ENCODE peak calls at places on chromosomes 1 and 21, in eight cellular contexts. H is suprapubic skin; W is MV-4-11; U is COLO829; D is body of pancreas; P is activated B cell treated with CpG ODN at 0.5 μM for 24 hours; K is head of caudate nucleus; G is activated CD8-positive, alpha-beta memory T cell treated with anti-CD3 and anti-CD28 coated beads, Interleukin-2, amount 50 U/mL, for 4 hours. F is an unnamed sample.
A peak's percentile ranks its signal among the peaks of the same experiment; 100 is the strongest.

GRCh38 chr1:23452011-23452411 is 27.5 kb upstream of the TCEA3 start:
- DNase-seq in H (peak; percentile 83), W (no peak), U (no peak), D (peak; percentile 88), P (no peak), K (no peak), G (peak; percentile 22), F (no peak)

GRCh38 chr1:240503558-240503957 is 108.4 kb downstream of the GREM2 start:
- DNase-seq in H (no peak), W (no peak), U (no peak), D (no peak), P (no peak), K (no peak), G (no peak), F (no peak)

GRCh38 chr1:32071758-32072621 is 749 bp upstream of the TMEM39B start:
- DNase-seq in H (no peak), W (no peak), U (no peak), D (no peak), P (no peak), K (no peak), G (no peak), F (no peak)

GRCh38 chr1:222127096-222127495 is 385.2 kb upstream of the DUSP10 start:
- DNase-seq in H (no peak), W (no peak), U (no peak), D (no peak), P (no peak), K (no peak), G (no peak), F (no peak)

GRCh38 chr1:218344814-218345672 is at the start of gene TGFB2:
- DNase-seq in H (no peak), W (peak; percentile 55), U (no peak), D (peak; percentile 35), P (no peak), K (peak; percentile 56), G (no peak), F (no peak)

GRCh38 chr1:243849089-243850012 is 692 bp downstream of the AKT3 start:
- DNase-seq in H (peak; percentile 80), W (no peak), U (peak; percentile 35), D (peak; percentile 19), P (peak; percentile 63), K (peak; percentile 77), G (peak; percentile 86), F (peak; percentile 85)

GRCh38 chr21:17501107-17502006 is 11.5 kb upstream of the CXADR start:
- DNase-seq in H (no peak), W (no peak), U (no peak), D (no peak), P (no peak), K (no peak), G (no peak), F (no peak)

GRCh38 chr1:99738858-99739465 is 27.5 kb downstream of the FRRS1 start:
- DNase-seq in H (no peak), W (no peak), U (no peak), D (no peak), P (no peak), K (no peak), G (no peak), F (no peak)

GRCh38 chr1:42529724-42530161 is 66.7 kb downstream of the CCDC30 start:
- DNase-seq in H (no peak), W (peak; percentile 34), U (peak; percentile 15), D (no peak), P (no peak), K (no peak), G (no peak), F (no peak)

GRCh38 chr1:211420389-211420788 is 71.6 kb downstream of the RD3 start:
- DNase-seq in H (no peak), W (no peak), U (no peak), D (no peak), P (no peak), K (no peak), G (no peak), F (no peak)

GRCh38 chr1:93594603-93594880 is 87.1 kb downstream of the BCAR3 start:
- DNase-seq in H (no peak), W (no peak), U (no peak), D (no peak), P (no peak), K (no peak), G (no peak), F (no peak)

GRCh38 chr1:93964777-93965200 is 55.6 kb upstream of the GCLM start:
- DNase-seq in H (no peak), W (no peak), U (no peak), D (no peak), P (no peak), K (no peak), G (no peak), F (no peak)

GRCh38 chr1:89692601-89693503 is 59.9 kb downstream of the LRRC8C start:
- DNase-seq in H (no peak), W (peak; percentile 98), U (no peak), D (no peak), P (no peak), K (no peak), G (no peak), F (no peak)

GRCh38 chr1:178774263-178774662 is 49.2 kb downstream of the RALGPS2 start:
- DNase-seq in H (no peak), W (no peak), U (peak; percentile 24), D (no peak), P (no peak), K (no peak), G (no peak), F (no peak)

GRCh38 chr1:209160230-209160629 is 423.3 kb upstream of the CAMK1G start:
- DNase-seq in H (no peak), W (no peak), U (no peak), D (no peak), P (no peak), K (no peak), G (no peak), F (no peak)

GRCh38 chr1:50271968-50272578 is 151.2 kb downstream of the DMRTA2 start:
- DNase-seq in H (no peak), W (no peak), U (peak; percentile 37), D (peak; percentile 26), P (no peak), K (peak; percentile 56), G (no peak), F (no peak)

GRCh38 chr1:184866991-184867788 is 107.1 kb downstream of the NIBAN1 start:
- DNase-seq in H (no peak), W (peak; percentile 99), U (peak; percentile 75), D (no peak), P (no peak), K (no peak), G (peak; percentile 39), F (peak; percentile 31)

GRCh38 chr1:3588395-3588794 is 22.9 kb downstream of the MEGF6 start:
- DNase-seq in H (no peak), W (no peak), U (no peak), D (no peak), P (no peak), K (no peak), G (no peak), F (no peak)

GRCh38 chr1:5725406-5725805 is 266.8 kb downstream of the NPHP4 start:
- DNase-seq in H (peak; percentile 33), W (no peak), U (no peak), D (no peak), P (no peak), K (no peak), G (no peak), F (no peak)

GRCh38 chr1:176691251-176692228 is 228.6 kb downstream of the PAPPA2 start:
- DNase-seq in H (no peak), W (peak; percentile 72), U (peak; percentile 59), D (peak; percentile 64), P (no peak), K (peak; percentile 40), G (no peak), F (no peak)

GRCh38 chr1:98126740-98127139 is 205.9 kb upstream of the DPYD start:
- DNase-seq in H (no peak), W (no peak), U (peak; percentile 14), D (no peak), P (no peak), K (no peak), G (no peak), F (no peak)

GRCh38 chr1:231724876-231725647 is 98.5 kb downstream of the DISC1 start:
- DNase-seq in H (no peak), W (peak; percentile 79), U (peak; percentile 67), D (no peak), P (no peak), K (peak; percentile 35), G (no peak), F (no peak)

GRCh38 chr1:244444854-244445253 is 6.9 kb downstream of the ADSS2 start:
- DNase-seq in H (no peak), W (no peak), U (peak; percentile 40), D (no peak), P (no peak), K (no peak), G (no peak), F (no peak)

GRCh38 chr1:18840145-18840544 is 19.3 kb downstream of the TAS1R2 start:
- DNase-seq in H (no peak), W (no peak), U (no peak), D (no peak), P (no peak), K (no peak), G (no peak), F (no peak)

GRCh38 chr1:112762541-112763141 is 47.5 kb upstream of the PPM1J start:
- DNase-seq in H (no peak), W (no peak), U (no peak), D (peak; percentile 15), P (no peak), K (no peak), G (no peak), F (no peak)

GRCh38 chr1:77989762-77990161 is 10.9 kb upstream of the FUBP1 start:
- DNase-seq in H (no peak), W (no peak), U (no peak), D (no peak), P (no peak), K (no peak), G (no peak), F (no peak)

GRCh38 chr1:156874572-156874971 is 13.9 kb downstream of the NTRK1 start:
- DNase-seq in H (no peak), W (no peak), U (no peak), D (no peak), P (no peak), K (no peak), G (no peak), F (no peak)

GRCh38 chr1:1194723-1195122 is 11.7 kb downstream of the TNFRSF18 start:
- DNase-seq in H (no peak), W (peak; percentile 10), U (no peak), D (no peak), P (no peak), K (no peak), G (no peak), F (no peak)

GRCh38 chr1:222288056-222288455 is 259.8 kb downstream of the HHIPL2 start:
- DNase-seq in H (no peak), W (peak; percentile 68), U (peak; percentile 85), D (no peak), P (no peak), K (no peak), G (no peak), F (no peak)

F was measured in activated T-cell treated with anti-CD3 and anti-CD28 coated beads, Interleukin-2, amount 50 U/mL, for 4 hours.